ENCODE peak calls at places on chromosomes 16 and 17, in six cellular contexts. A is heart right ventricle; H is SK-N-SH; I is activated CD8-positive, alpha-beta T cell treated with anti-CD3 and anti-CD28 coated beads for 36 hours; Y is kidney; R is ascending aorta. U is an unnamed sample.

GRCh38 chr16:86672215-86672863 is 94.0 kb downstream of the FOXL1 start:
- DNase-seq in A (no peak), H (no peak), I (no peak), Y (no peak), R (peak), U (no peak)

GRCh38 chr16:80113876-80114574 is 426.8 kb upstream of the DYNLRB2 start:
- DNase-seq in A (no peak), H (no peak), I (no peak), Y (no peak), R (no peak), U (no peak)

GRCh38 chr17:3660311-3660891 is 8.0 kb downstream of the TAX1BP3 start:
- DNase-seq in A (peak), H (no peak), I (no peak), Y (no peak), R (no peak), U (no peak)

GRCh38 chr17:27762527-27763305 is 37.6 kb downstream of the NOS2 start:
- DNase-seq in A (no peak), H (no peak), I (peak), Y (peak), R (no peak), U (peak)

GRCh38 chr16:15946257-15947044 is 3.0 kb upstream of the ABCC1 start:
- DNase-seq in A (no peak), H (no peak), I (no peak), Y (no peak), R (no peak), U (no peak)

GRCh38 chr17:1492249-1493206 is at the start of gene MYO1C:
- DNase-seq in A (no peak), H (no peak), I (no peak), Y (peak), R (no peak), U (no peak)

GRCh38 chr16:88439706-88440105 is 13.4 kb upstream of the ZFPM1 start:
- DNase-seq in A (no peak), H (no peak), I (no peak), Y (no peak), R (no peak), U (no peak)

GRCh38 chr17:21081967-21082366 is 39.2 kb upstream of the USP22 start:
- DNase-seq in A (no peak), H (no peak), I (no peak), Y (no peak), R (no peak), U (no peak)

GRCh38 chr17:8275421-8276290 is 12.8 kb upstream of the RANGRF start:
- DNase-seq in A (no peak), H (no peak), I (no peak), Y (no peak), R (no peak), U (no peak)

GRCh38 chr17:48720263-48721008 is 1.9 kb downstream of the PRAC1 start:
- DNase-seq in A (no peak), H (no peak), I (no peak), Y (no peak), R (no peak), U (no peak)

GRCh38 chr17:16969931-16970906 is 1.7 kb downstream of the TNFRSF13B start:
- DNase-seq in A (no peak), H (no peak), I (no peak), Y (no peak), R (no peak), U (no peak)

GRCh38 chr16:88900653-88901052 is 34.2 kb upstream of the PABPN1L start:
- DNase-seq in A (no peak), H (no peak), I (no peak), Y (no peak), R (no peak), U (no peak)

GRCh38 chr16:66370786-66371684 is 4.5 kb downstream of the CDH5 start:
- DNase-seq in A (no peak), H (no peak), I (no peak), Y (peak), R (no peak), U (no peak)

GRCh38 chr16:29806641-29807425 is 504 bp downstream of the MAZ start:
- DNase-seq in A (peak), H (peak), I (peak), Y (peak), R (no peak), U (peak)

GRCh38 chr17:59763861-59764260 is 56.4 kb downstream of the VMP1 start:
- DNase-seq in A (no peak), H (no peak), I (no peak), Y (no peak), R (no peak), U (no peak)

GRCh38 chr17:4525691-4526397 is 27.2 kb downstream of the SPNS2 start:
- DNase-seq in A (no peak), H (no peak), I (no peak), Y (no peak), R (no peak), U (no peak)

GRCh38 chr17:9566067-9566466 is 9.6 kb downstream of the STX8 start:
- DNase-seq in A (no peak), H (no peak), I (no peak), Y (no peak), R (no peak), U (no peak)

GRCh38 chr16:24826096-24826690 is 19.6 kb upstream of the SLC5A11 start:
- DNase-seq in A (no peak), H (no peak), I (no peak), Y (no peak), R (peak), U (no peak)

GRCh38 chr17:47990962-47991731 is 20.2 kb downstream of the CDK5RAP3 start:
- DNase-seq in A (no peak), H (peak), I (no peak), Y (no peak), R (no peak), U (peak)

GRCh38 chr17:64081802-64082799 is 47.8 kb downstream of the ERN1 start:
- DNase-seq in A (no peak), H (peak), I (peak), Y (no peak), R (no peak), U (no peak)

GRCh38 chr16:48676836-48677235 is 66.9 kb upstream of the N4BP1 start:
- DNase-seq in A (no peak), H (no peak), I (no peak), Y (no peak), R (no peak), U (no peak)

GRCh38 chr16:48682971-48683370 is 73.0 kb upstream of the N4BP1 start:
- DNase-seq in A (no peak), H (no peak), I (no peak), Y (no peak), R (no peak), U (no peak)

GRCh38 chr16:48684148-48684547 is 74.2 kb upstream of the N4BP1 start:
- DNase-seq in A (no peak), H (no peak), I (no peak), Y (no peak), R (no peak), U (no peak)

DNA sequence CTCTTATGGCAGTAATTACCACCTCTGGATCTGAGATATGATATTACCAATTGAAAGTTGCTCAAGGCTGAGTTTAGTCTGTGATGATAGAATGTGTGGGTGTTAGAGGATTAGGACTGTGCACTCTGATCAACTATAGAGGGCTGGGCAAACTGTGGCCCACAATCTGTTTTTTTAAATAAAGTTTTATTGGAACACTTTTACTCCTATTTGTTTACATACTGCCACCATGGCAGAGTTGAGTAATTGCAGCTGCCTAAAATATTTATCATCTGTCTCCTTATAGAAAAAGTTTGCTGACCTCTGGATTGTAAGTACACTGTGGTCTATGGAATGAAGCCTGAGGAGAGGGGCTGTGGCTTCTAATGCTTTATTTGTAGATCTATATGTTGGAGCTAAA is 71.5 kb upstream of the N4BP1 start:
- DNase-seq in A (no peak), H (no peak), I (no peak), Y (no peak), R (no peak), U (no peak)
- TF ChIP-seq CTCF in A (no peak), H (no peak), I (no peak), Y (no peak), R (no peak), U (no peak)

DNA sequence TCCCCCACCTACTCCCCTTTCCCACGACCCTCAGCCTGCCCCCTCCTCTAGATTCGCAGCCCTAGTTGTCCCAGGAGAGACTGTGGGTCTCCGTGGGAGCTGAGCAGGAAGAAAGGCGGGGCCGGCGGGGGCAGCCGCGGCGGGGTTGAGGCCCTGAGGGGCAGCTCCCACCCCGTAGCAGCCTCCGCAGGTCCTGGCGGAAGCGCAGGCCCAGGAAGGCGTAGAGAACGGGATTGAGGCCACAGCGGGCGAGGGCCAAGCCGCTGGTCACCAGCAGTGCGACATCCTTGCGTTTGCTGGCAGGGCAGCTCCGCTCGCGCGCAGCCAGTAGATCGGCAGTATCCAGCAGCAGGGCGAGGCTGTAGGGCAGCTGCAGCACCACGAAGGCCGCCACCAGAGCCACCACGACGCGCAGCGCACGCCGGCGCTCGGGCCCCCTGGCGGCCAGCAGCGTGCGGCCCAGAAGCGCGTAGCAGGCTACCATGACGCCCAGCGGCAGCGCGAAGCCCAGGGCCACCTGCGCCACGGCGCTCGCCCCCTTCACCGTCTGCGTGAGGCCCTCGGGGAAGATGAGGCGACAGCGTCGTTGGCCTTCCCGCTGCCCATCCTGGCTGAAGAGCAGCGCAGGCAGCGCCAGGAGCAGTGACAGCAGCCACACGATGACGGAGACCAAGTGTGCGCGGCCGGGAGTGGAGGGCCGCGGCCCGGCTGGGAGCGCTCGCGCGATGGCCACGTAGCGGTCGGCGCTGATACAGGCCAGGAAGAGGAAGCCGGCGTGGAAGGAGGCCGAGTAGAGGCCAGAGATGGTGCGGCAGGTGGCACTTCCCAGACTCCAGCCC is 1.9 kb downstream of the CCR10 start:
- DNase-seq in A (peak), H (peak), I (peak), Y (peak), R (peak), U (peak)
- TF ChIP-seq CTCF in A (peak), H (peak), I (peak), Y (peak), R (peak), U (peak)

DNA sequence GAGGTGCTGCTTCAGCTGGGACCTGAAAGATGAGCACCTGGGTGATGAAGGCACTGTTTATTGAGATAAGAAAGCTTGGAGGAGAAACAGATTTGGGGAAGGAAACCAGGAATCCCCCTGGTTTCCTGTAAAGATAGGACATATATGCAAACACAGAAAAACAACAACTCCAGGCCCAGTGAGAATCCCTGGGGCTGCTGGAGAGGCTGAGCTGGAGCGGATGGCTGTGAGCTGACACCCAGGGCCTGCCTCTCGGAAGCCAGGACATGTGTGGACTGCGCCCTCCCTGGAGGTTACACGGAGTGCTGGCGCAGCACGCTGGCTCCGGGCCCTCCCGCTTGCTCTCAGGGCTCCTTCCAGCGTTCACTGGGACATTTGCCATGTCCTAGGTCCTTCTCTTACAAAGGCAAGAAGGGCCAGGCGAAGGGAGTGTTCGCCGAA is 57.5 kb downstream of the CYB5B start:
- DNase-seq in A (peak), H (no peak), I (no peak), Y (peak), R (peak), U (no peak)
- TF ChIP-seq CTCF in A (no peak), H (no peak), I (no peak), Y (no peak), R (no peak), U (no peak)

GRCh38 chr17:71114911-71115668 is 945.8 kb downstream of the KCNJ2 start:
- DNase-seq in A (no peak), H (no peak), I (no peak), Y (no peak), R (no peak), U (no peak)

GRCh38 chr17:71117461-71117860 is 948.1 kb downstream of the KCNJ2 start:
- DNase-seq in A (no peak), H (no peak), I (no peak), Y (no peak), R (no peak), U (no peak)

GRCh38 chr17:71115669-71115972 is 946.3 kb downstream of the KCNJ2 start:
- DNase-seq in A (no peak), H (no peak), I (no peak), Y (no peak), R (no peak), U (no peak)

DNA sequence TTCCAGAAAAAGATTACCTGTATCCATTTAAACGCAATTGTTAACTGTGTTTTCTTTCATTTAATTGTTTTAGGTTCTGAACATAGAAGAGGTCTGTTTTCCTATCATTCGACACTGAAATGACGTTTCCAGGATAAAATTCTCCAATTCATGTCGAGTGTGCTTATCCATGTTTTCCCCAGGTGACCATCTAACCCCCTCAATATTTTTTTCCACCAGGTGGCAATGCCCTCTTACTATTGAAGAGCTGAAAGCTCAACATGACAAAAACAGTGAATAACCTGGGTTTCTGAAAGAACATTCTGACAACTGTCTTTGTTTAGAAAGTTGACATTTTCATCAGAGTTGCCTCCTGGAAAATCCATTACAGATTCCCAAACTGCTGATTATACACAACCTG is 948.7 kb downstream of the KCNJ2 start:
- DNase-seq in A (no peak), H (peak), I (no peak), Y (no peak), R (no peak), U (no peak)
- TF ChIP-seq CTCF in A (peak), H (peak), I (no peak), Y (peak), R (no peak), U (peak)

DNA sequence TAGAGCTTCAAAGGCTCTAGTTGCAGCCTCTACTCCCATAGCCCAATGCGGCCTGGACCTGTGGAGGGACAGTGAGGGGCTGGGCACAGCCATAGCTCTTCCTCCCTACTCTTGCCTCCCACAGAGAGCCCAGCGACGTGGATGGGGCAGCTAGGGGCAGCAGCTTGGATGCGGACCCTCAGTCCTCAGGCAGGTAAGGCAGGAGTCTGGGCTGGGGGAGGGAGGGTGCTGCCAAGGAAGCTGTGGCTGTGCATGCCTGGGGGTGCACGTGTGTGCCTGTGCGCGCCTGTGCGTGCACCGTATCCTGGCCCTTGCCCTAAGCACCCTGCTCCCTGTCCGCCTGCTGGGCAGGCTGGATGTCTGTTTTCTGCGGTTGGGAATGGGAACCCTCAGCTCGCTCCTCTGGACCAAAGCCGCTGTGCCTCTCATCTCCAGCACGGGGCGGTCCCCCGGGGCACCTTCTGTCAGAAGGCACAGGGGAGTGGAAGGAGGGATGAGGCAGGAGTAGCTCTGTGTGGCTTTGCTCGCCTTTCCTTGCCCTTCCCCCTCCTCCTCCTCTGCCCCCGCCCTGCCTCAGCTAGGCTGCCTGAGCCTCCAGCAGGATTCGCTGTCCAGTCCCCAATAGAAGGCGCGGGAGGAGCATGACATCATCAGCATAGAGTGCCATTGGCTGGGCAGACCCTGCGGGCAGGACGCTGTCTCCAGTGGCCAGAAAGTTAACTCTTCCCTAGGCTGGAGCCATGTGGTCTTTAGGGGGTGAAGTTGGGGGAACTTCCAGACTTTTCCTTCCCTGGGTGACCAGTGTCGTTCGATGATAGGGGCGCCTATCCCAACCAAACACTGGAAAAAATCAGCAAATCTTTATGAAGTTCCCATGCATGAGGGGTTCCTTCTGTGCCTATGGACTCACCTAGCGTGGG is 797 bp downstream of the PRCD start:
- DNase-seq in A (peak), H (peak), I (peak), Y (peak), R (peak), U (peak)
- TF ChIP-seq CTCF in A (no peak), H (peak), I (no peak), Y (peak), R (no peak), U (peak)

GRCh38 chr16:53692146-53692545 is 11.5 kb downstream of the RPGRIP1L start:
- DNase-seq in A (no peak), H (no peak), I (no peak), Y (no peak), R (no peak), U (peak)
- TF ChIP-seq CTCF in A (no peak), H (no peak), I (no peak), Y (no peak), R (no peak), U (peak)

DNA sequence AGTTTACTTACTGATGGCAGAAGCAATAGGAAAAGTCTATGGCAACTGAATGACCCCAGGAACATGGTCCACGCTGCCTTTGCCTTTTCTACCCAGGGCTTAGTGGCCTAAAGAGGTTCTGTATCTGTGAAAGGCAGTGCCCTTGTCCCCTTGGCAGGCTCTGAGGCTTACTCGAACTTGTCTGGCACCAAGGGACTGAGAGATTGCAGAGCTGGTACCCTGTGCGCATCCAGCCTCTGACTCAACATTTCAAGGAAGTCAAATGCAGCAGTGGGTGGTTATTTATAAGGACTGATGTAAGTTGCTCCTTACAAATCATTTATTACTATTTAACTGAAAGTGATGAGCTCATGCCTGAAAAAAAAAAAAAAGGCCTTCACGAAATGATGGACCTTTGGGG is 299.9 kb upstream of the MYOCD start:
- DNase-seq in A (peak), H (no peak), I (no peak), Y (no peak), R (peak), U (no peak)
- TF ChIP-seq CTCF in A (no peak), H (no peak), I (no peak), Y (no peak), R (no peak), U (no peak)

DNA sequence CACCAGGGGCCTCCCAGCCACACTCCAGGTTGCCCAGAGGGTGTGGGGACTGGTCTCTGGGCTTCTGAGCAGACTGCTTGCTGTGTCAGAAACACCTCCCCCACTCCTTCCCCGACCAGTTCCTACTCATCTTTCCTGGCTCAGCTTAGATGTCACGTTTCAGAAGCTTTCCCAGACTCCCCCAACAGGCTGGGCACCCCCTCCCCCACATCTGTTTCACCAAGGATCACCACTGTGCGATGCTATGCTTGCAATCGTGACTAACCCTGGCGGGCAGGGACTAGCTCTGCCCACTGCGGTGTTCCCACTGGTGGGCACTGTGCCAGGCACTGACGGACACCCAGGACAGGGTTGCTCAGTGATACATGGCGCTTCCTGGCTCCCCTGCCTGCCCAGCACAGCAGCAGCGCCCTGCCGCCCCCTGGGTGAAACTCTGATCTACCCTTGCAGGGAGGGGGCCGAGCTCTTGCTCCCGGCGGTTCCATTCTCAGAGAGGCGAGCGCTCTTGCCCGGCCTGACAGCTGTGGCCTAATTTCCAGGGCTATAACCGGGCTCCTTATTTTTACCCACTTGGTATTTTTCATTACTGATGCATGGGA is 29.4 kb upstream of the MTSS2 start:
- DNase-seq in A (peak), H (peak), I (no peak), Y (peak), R (peak), U (peak)
- TF ChIP-seq CTCF in A (no peak), H (peak), I (no peak), Y (no peak), R (no peak), U (no peak)

U was measured in nephron progenitor cell.